ENCODE peak calls at places on chromosomes 5 and 9, in seven cellular contexts. W is GM20000, O is EL, Z is substantia nigra, Q is NCI-H1092 treated with DMSO at 0.1 percent for 48 hours, X is NCI-H2029 treated with DMSO at 0.1 percent for 48 hours, L is NCI-H1105. T is an unnamed sample.

GRCh38 chr5:107781451-107781850 is 110.7 kb upstream of the EFNA5 start:
- DNase-seq in W (no peak), O (no peak), Z (no peak), Q (no peak), X (no peak), L (no peak), T (no peak)

GRCh38 chr5:138115254-138115653 is 24.0 kb downstream of the NME5 start:
- DNase-seq in W (no peak), O (no peak), Z (no peak), Q (no peak), X (no peak), L (no peak), T (no peak)

GRCh38 chr9:94904806-94905205 is 178.3 kb downstream of the AOPEP start:
- DNase-seq in W (no peak), O (no peak), Z (no peak), Q (no peak), X (no peak), L (no peak), T (no peak)

GRCh38 chr9:135403733-135404450 is 75.7 kb upstream of the PPP1R26 start:
- DNase-seq in W (no peak), O (no peak), Z (no peak), Q (no peak), X (no peak), L (no peak), T (peak)

GRCh38 chr5:169160405-169160901 is 140.5 kb downstream of the SLIT3 start:
- DNase-seq in W (no peak), O (peak), Z (no peak), Q (no peak), X (no peak), L (no peak), T (no peak)

GRCh38 chr5:123610665-123611406 is 98.9 kb downstream of the CSNK1G3 start:
- DNase-seq in W (peak), O (peak), Z (no peak), Q (peak), X (peak), L (peak), T (no peak)

GRCh38 chr5:14204785-14205321 is 61.7 kb downstream of the TRIO start:
- DNase-seq in W (no peak), O (peak), Z (no peak), Q (no peak), X (peak), L (no peak), T (peak)

GRCh38 chr5:82387041-82387818 is 109.1 kb upstream of the RPS23 start:
- DNase-seq in W (no peak), O (peak), Z (no peak), Q (peak), X (peak), L (peak), T (peak)

GRCh38 chr9:135990468-135991429 is 29.6 kb upstream of the UBAC1 start:
- DNase-seq in W (peak), O (peak), Z (no peak), Q (peak), X (peak), L (no peak), T (peak)

GRCh38 chr5:69329905-69330489 is 2.6 kb downstream of the CCDC125 start:
- DNase-seq in W (no peak), O (no peak), Z (no peak), Q (no peak), X (no peak), L (no peak), T (no peak)